ENCODE peak calls at places on chromosomes 12 and 14, in six cellular contexts. S is A673, Q is lung, P is WERI-Rb-1, Z is WTC11, A is brain microvascular endothelial cell. H is an unnamed sample.

GRCh38 chr12:124188059-124188458 is 106.8 kb upstream of the RFLNA start:
- DNase-seq in S (no peak), Q (no peak), P (no peak), Z (no peak), A (no peak), H (no peak)

GRCh38 chr12:89073027-89073398 is 279.3 kb downstream of the DUSP6 start:
- DNase-seq in S (no peak), Q (no peak), P (no peak), Z (no peak), A (peak), H (peak)

GRCh38 chr14:50531595-50532501 is 521 bp downstream of the MAP4K5 start:
- DNase-seq in S (peak), Q (peak), P (peak), Z (peak), A (peak), H (no peak)

GRCh38 chr12:133129368-133130037 is 571 bp downstream of the ZNF891 start:
- DNase-seq in S (no peak), Q (no peak), P (peak), Z (no peak), A (no peak), H (peak)

GRCh38 chr12:13135336-13136178 is 32.1 kb upstream of the GSG1 start:
- DNase-seq in S (no peak), Q (peak), P (no peak), Z (peak), A (peak), H (peak)

GRCh38 chr12:116194935-116195431 is 82.5 kb downstream of the MED13L start:
- DNase-seq in S (no peak), Q (no peak), P (no peak), Z (no peak), A (no peak), H (no peak)

GRCh38 chr12:104281636-104282035 is 21.9 kb upstream of the EID3 start:
- DNase-seq in S (no peak), Q (no peak), P (no peak), Z (no peak), A (no peak), H (no peak)

GRCh38 chr12:93678779-93679178 is 1.6 kb downstream of the CRADD start:
- DNase-seq in S (no peak), Q (no peak), P (no peak), Z (no peak), A (no peak), H (no peak)

GRCh38 chr12:119683413-119683812 is 15.5 kb downstream of the PRKAB1 start:
- DNase-seq in S (no peak), Q (no peak), P (no peak), Z (no peak), A (peak), H (peak)

GRCh38 chr14:55449116-55449515 is 8.7 kb upstream of the TBPL2 start:
- DNase-seq in S (no peak), Q (no peak), P (no peak), Z (no peak), A (no peak), H (no peak)

GRCh38 chr14:58871972-58872530 is 234.3 kb downstream of the DACT1 start:
- DNase-seq in S (peak), Q (no peak), P (no peak), Z (no peak), A (peak), H (no peak)

GRCh38 chr12:109191621-109192250 is 75.3 kb downstream of the ACACB start:
- DNase-seq in S (no peak), Q (no peak), P (no peak), Z (no peak), A (no peak), H (no peak)

GRCh38 chr14:75738192-75738591 is 77.1 kb downstream of the TTLL5 start:
- DNase-seq in S (no peak), Q (no peak), P (no peak), Z (no peak), A (no peak), H (no peak)

GRCh38 chr14:30610719-30611388 is 11.3 kb upstream of the SCFD1 start:
- DNase-seq in S (peak), Q (peak), P (no peak), Z (no peak), A (peak), H (peak)

GRCh38 chr12:120583478-120584030 is 2.4 kb upstream of the POP5 start:
- DNase-seq in S (peak), Q (peak), P (peak), Z (peak), A (peak), H (peak)

DNA sequence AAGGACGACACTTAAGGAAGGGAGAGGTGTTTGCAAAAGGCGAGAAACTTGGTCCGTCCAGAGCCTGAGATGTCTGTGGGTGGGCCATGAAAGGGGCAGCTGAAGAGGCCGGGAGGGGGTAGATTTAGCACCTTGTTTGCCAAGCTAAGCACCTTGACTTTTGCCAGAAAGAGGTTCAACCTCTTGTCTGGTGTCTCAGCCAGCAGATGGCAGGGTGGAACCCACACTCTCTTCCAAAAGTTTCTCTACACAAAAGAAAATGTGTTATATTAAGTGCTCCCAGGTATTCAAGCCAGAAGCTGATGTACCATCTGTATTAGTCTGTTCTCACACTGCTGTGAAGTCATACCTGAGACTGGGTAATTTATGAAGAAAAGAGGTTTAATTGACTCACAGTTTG is 69.9 kb downstream of the SUDS3 start:
- DNase-seq in S (no peak), Q (no peak), P (no peak), Z (no peak), A (no peak), H (no peak)
- TF ChIP-seq CTCF in S (no peak), Q (no peak), P (peak), Z (no peak), A (no peak), H (peak)

GRCh38 chr12:108115123-108115745 is 13.9 kb upstream of the WSCD2 start:
- DNase-seq in S (no peak), Q (no peak), P (no peak), Z (no peak), A (no peak), H (no peak)

GRCh38 chr12:108110844-108111243 is 18.2 kb upstream of the WSCD2 start:
- DNase-seq in S (no peak), Q (no peak), P (no peak), Z (no peak), A (no peak), H (no peak)

GRCh38 chr12:108115746-108116125 is 13.4 kb upstream of the WSCD2 start:
- DNase-seq in S (no peak), Q (no peak), P (no peak), Z (no peak), A (no peak), H (no peak)

GRCh38 chr12:108109954-108110353 is 19.1 kb upstream of the WSCD2 start:
- DNase-seq in S (no peak), Q (no peak), P (no peak), Z (no peak), A (no peak), H (no peak)

DNA sequence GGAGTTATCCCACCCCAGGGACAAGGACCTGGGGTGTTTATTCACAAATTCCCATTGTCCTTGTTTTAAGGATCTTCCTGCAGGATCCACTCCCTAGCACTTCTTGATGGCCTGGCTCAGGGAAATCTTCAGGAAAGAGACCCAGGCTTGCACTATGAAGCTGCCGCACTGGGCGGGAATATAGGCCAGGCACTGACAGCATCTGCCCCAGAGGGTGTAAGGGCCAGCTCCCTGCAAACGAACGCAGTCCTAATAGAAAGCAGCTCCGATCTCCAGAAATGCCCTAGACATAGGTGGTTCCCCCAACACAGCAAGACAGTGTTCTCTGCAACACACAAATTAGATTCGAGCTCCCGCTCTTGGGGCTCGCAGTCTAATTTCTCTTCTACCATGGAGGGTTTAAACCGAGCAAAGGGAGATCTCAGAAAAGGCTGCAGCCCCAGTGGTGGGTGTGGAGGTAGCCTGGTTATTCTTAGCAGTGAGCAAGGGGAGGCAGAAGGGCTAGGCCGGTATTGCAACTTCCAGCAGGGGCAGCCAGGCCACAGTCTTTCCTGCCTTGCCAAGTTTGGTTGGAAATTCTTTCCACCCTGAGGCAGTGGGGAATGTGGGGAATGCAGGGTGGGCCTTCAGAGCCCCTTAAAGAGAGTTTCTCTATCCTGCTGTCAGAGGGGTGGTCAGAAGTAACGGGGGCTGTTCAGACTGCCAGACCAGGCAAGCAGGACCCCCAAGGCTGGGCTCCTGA is 16.1 kb upstream of the WSCD2 start:
- DNase-seq in S (no peak), Q (no peak), P (no peak), Z (peak), A (no peak), H (no peak)
- TF ChIP-seq CTCF in S (no peak), Q (no peak), P (no peak), Z (no peak), A (no peak), H (no peak)

DNA sequence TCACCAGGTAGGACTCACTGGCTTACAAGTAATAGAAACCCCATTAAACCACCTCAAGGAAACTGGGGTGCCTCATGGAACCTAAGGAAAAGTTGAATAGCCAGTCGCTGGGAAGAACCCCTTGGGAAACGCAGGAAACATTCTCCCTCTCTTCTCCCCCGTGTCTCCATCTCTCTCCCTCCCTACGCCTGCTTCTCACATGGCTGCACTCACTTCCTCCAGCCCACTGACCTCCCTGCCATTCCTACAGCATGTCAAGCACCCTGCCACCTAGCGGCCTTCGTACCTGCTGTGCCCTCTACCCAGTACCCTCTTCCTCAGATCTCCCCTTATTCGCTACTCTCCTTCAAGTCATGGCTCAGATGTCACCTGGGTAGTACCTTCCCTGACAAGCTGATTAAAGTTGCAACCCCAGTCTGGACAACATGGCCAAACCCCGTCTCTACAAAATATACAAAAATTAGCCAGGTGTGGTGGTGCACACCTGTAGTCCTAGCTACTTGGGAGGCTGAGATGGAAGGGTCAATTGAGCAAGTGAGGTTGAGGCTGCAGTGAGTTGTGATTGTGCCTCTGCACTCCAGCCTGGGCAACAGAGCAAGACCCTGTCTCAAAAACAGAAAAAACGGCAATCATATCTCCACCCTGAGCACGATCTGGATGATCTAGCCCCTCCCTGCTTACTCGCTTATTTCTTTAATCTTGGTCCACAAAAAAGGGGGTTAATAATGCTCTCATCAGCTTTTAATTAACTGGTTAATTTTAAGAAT is 6.4 kb upstream of the DTX1 start:
- DNase-seq in S (no peak), Q (no peak), P (no peak), Z (peak), A (no peak), H (no peak)
- TF ChIP-seq CTCF in S (peak), Q (no peak), P (no peak), Z (no peak), A (peak), H (peak)

GRCh38 chr12:114403044-114403689 is 2.8 kb downstream of the TBX5 start:
- DNase-seq in S (no peak), Q (no peak), P (no peak), Z (peak), A (no peak), H (peak)
- TF ChIP-seq CTCF in S (no peak), Q (no peak), P (no peak), Z (no peak), A (peak), H (peak)

GRCh38 chr12:46933947-46934346 is 108.2 kb upstream of the SLC38A4 start:
- DNase-seq in S (peak), Q (no peak), P (no peak), Z (no peak), A (peak), H (peak)
- TF ChIP-seq CTCF in S (peak), Q (no peak), P (peak), Z (no peak), A (peak), H (peak)

DNA sequence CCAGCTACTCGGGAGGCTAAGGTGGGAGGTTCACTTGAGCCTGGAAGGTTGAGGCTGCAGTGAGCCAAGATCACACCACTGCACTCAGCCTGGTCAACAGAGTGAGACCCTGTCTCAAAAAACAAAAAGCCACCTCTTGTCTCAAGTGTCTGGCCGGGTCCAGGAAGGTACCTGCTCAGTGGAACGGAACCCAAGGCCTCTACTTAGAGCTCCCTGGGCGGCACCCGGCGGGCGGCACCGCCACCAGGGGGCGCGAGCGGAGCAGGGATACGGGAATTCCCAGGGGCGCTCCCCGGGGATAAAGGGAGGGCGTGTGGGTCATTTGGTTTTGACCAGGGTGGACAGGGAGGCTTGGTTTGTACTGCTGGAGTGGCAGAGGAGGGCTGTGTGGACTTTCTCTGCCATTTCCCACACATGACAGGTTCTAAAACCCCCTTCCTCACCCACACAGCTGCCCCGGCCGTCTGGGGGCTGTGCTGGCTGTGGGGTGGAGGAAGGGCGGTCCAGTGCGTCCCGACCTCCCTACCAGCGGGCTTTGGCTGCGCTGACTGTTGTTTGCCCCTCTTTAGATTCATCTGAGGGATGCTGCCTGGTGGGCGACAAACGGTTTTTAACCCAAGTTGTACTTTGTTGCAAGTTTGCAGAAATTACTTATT is 91.4 kb downstream of the SETD3 start:
- DNase-seq in S (peak), Q (no peak), P (peak), Z (peak), A (peak), H (no peak)
- TF ChIP-seq CTCF in S (peak), Q (peak), P (peak), Z (peak), A (peak), H (peak)

GRCh38 chr12:26767116-26767515 is 65.9 kb downstream of the ITPR2 start:
- DNase-seq in S (no peak), Q (no peak), P (no peak), Z (no peak), A (no peak), H (no peak)
- TF ChIP-seq CTCF in S (no peak), Q (no peak), P (no peak), Z (no peak), A (no peak), H (no peak)

DNA sequence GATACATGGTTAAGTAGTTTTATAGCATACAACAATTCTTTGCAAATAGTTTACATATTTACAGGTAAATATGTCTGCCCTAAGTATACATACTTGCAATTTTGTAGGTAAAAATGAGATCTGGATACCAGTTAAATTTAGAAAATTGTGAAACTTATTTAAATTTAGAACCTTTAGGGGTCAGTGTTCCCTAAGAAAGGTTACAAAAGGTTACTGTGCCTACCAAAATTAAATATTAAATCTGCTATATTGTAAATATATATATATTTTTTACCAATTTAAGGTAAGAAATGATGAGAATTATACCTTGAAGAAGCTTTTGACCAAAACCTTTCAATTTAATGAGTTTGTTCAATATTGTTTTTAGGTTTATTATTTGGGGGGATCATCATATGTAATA is 54.0 kb downstream of the MIPOL1 start:
- DNase-seq in S (no peak), Q (no peak), P (no peak), Z (no peak), A (no peak), H (no peak)
- TF ChIP-seq CTCF in S (no peak), Q (no peak), P (no peak), Z (no peak), A (no peak), H (peak)

DNA sequence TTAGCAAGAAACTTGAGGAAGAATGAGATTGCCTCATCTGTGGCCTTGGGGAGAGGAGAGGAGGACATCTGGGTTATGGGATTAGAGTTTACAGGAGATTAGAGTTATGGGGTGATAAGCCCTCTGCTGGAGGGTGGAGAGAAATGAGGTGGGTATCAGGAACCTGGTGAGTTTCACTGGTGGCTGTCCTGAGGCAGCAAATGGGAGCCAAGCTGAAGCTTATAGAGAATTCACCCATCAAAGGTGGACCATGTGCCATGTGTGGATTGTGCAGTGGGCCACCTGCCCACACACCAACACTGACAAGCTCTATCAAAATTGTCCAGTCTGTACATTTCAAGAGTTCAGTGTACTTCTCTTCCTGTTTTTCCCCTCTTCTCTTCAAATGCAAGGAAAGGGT is 135.3 kb downstream of the AEBP2 start:
- DNase-seq in S (peak), Q (no peak), P (peak), Z (no peak), A (no peak), H (no peak)
- TF ChIP-seq CTCF in S (peak), Q (no peak), P (peak), Z (no peak), A (peak), H (peak)